ENCODE peak calls at places on chromosomes 7 and 10, in five cellular contexts. M, N, R, W and P are unnamed samples. For H3K27me3, the result is how much of the 10 kb centered on the place peaks cover.

GRCh38 chr7:96075510-96076349 is 246.2 kb downstream of the SLC25A13 start:
- DNase-seq in M (peak), N (peak), R (peak), W (peak), P (peak)

GRCh38 chr10:32171213-32171612 is 115.0 kb upstream of the KIF5B start:
- DNase-seq in M (no peak), N (peak), R (no peak), W (no peak), P (no peak)

GRCh38 chr10:30535677-30536076 is 93.9 kb downstream of the LYZL2 start:
- DNase-seq in M (no peak), N (no peak), R (no peak), W (no peak), P (no peak)

GRCh38 chr7:78924581-78924980 is 528.9 kb downstream of the MAGI2 start:
- DNase-seq in M (no peak), N (no peak), R (peak), W (no peak), P (no peak)

GRCh38 chr10:11242443-11243386 is 225.0 kb downstream of the CELF2 start:
- DNase-seq in M (no peak), N (no peak), R (peak), W (no peak), P (no peak)

GRCh38 chr10:28125701-28126100 is 126.8 kb upstream of the ODAD2 start:
- DNase-seq in M (no peak), N (no peak), R (peak), W (no peak), P (no peak)

GRCh38 chr7:44195901-44196300 is 4.9 kb upstream of the YKT6 start:
- DNase-seq in M (no peak), N (no peak), R (no peak), W (no peak), P (no peak)

GRCh38 chr10:48442090-48442808 is 135.8 kb downstream of the MAPK8 start:
- DNase-seq in M (no peak), N (no peak), R (no peak), W (peak), P (no peak)

GRCh38 chr10:71981024-71981867 is 17.1 kb downstream of the CHST3 start:
- DNase-seq in M (no peak), N (peak), R (peak), W (no peak), P (no peak)

GRCh38 chr7:12713625-12714435 is 26.4 kb downstream of the ARL4A start:
- DNase-seq in M (no peak), N (no peak), R (no peak), W (no peak), P (no peak)

GRCh38 chr7:110693348-110693747 is 397.6 kb upstream of the LRRN3 start:
- DNase-seq in M (no peak), N (no peak), R (no peak), W (no peak), P (no peak)

GRCh38 chr10:69068549-69068948 is 19.4 kb upstream of the SRGN start:
- DNase-seq in M (no peak), N (no peak), R (peak), W (no peak), P (no peak)

GRCh38 chr10:92690211-92691041 is 671 bp downstream of the HHEX start:
- DNase-seq in M (peak), N (no peak), R (peak), W (peak), P (peak)

GRCh38 chr10:101066146-101066889 is 4.5 kb downstream of the KAZALD1 start:
- DNase-seq in M (peak), N (peak), R (peak), W (peak), P (peak)

GRCh38 chr10:14325325-14325955 is 5.3 kb downstream of the FRMD4A start:
- DNase-seq in M (peak), N (peak), R (no peak), W (peak), P (peak)

GRCh38 chr10:16891375-16892313 is 74.4 kb upstream of the RSU1 start:
- DNase-seq in M (peak), N (peak), R (peak), W (peak), P (no peak)

GRCh38 chr10:17643339-17643754 is 604 bp upstream of the STAM start:
- DNase-seq in M (no peak), N (peak), R (peak), W (no peak), P (no peak)

GRCh38 chr10:78258303-78259030 is 224.8 kb downstream of the RPS24 start:
- DNase-seq in M (no peak), N (no peak), R (no peak), W (no peak), P (no peak)

GRCh38 chr7:142301923-142302550 is 44.2 kb upstream of the PRSS58 start:
- DNase-seq in M (no peak), N (no peak), R (peak), W (no peak), P (peak)

GRCh38 chr10:99682752-99683151 is 23.4 kb downstream of the ENTPD7 start:
- DNase-seq in M (no peak), N (no peak), R (peak), W (no peak), P (no peak)

GRCh38 chr7:23012797-23013714 is 874 bp downstream of the HYCC1 start:
- DNase-seq in M (peak), N (peak), R (peak), W (peak), P (peak)

GRCh38 chr7:46281071-46281470 is 360.0 kb upstream of the IGFBP3 start:
- DNase-seq in M (no peak), N (no peak), R (no peak), W (no peak), P (no peak)

GRCh38 chr7:952548-953441 is 1.7 kb downstream of the ADAP1 start:
- DNase-seq in M (peak), N (no peak), R (no peak), W (no peak), P (no peak)

GRCh38 chr10:86373251-86373650 is 6.7 kb upstream of the GRID1 start:
- DNase-seq in M (no peak), N (no peak), R (no peak), W (no peak), P (no peak)

GRCh38 chr7:16492513-16493062 is 27.1 kb upstream of the SOSTDC1 start:
- DNase-seq in M (no peak), N (peak), R (peak), W (peak), P (no peak)

GRCh38 chr10:60140681-60141632 is 234.6 kb upstream of the CCDC6 start:
- DNase-seq in M (no peak), N (peak), R (peak), W (peak), P (no peak)

GRCh38 chr10:105759741-105760140 is 1118.7 kb downstream of the SORCS3 start:
- DNase-seq in M (no peak), N (no peak), R (no peak), W (no peak), P (no peak)

GRCh38 chr10:111551001-111551400 is 474.2 kb downstream of the ADRA2A start:
- DNase-seq in M (no peak), N (no peak), R (no peak), W (no peak), P (no peak)

GRCh38 chr10:59508296-59508695 is 145.9 kb upstream of the FAM13C start:
- DNase-seq in M (no peak), N (no peak), R (peak), W (no peak), P (no peak)

GRCh38 chr10:94133239-94133638 is 139.5 kb downstream of the PLCE1 start:
- DNase-seq in M (no peak), N (no peak), R (peak), W (no peak), P (no peak)

GRCh38 chr10:78513330-78513729 is 479.7 kb downstream of the RPS24 start:
- DNase-seq in M (no peak), N (no peak), R (peak), W (no peak), P (no peak)

GRCh38 chr7:44163591-44163990 is 22.5 kb upstream of the MYL7 start:
- DNase-seq in M (no peak), N (no peak), R (peak), W (no peak), P (no peak)

GRCh38 chr10:74797550-74797949 is 28.9 kb upstream of the KAT6B start:
- DNase-seq in M (no peak), N (no peak), R (no peak), W (no peak), P (no peak)

GRCh38 chr7:45980973-45981372 is 59.9 kb upstream of the IGFBP3 start:
- DNase-seq in M (no peak), N (no peak), R (peak), W (no peak), P (no peak)

GRCh38 chr10:94299417-94299816 is 63.3 kb downstream of the NOC3L start:
- DNase-seq in M (no peak), N (peak), R (peak), W (peak), P (no peak)

GRCh38 chr7:27157717-27158431 is 1.4 kb upstream of the HOXA7 start:
- DNase-seq in M (no peak), N (no peak), R (no peak), W (no peak), P (no peak)
- H3K27ac ChIP-seq in M (no peak), N (no peak), R (no peak), W (no peak), P (no peak)

GRCh38 chr7:129785457-129786178 is 167.1 kb downstream of the UBE2H start:
- DNase-seq in M (no peak), N (no peak), R (no peak), W (no peak), P (no peak)
- H3K27me3 ChIP-seq in M (under half), N (half or more), R (half or more), W (under half), P (half or more)

DNA sequence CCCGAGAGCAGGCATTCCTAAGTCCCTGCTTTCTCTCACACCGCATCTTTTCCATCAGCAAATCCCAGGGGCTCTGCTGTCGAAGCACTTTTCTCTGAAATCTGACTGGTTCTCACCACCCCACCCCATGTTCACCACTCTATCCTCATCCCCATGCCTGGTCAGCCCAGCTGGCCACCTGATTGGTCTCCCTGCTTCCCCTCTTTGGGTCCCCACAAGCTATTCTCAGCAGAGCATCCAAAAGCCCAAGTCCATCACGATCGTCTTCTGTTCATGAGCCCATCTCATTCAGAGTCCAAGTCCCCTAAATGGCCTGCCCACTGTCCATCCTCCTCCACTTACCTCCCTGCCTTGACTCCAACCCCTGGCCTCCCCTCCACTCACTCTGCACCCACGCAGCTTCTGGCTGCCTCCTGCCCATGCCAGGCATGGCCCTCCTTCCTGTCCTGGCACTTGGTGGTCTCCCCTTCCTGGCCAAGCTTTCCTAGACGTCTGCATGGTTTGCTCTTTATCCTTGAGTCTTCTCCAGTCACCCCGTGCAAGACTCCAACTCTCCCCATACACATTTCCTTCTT is 1.6 kb upstream of the PPP2R2D start:
- DNase-seq in M (no peak), N (no peak), R (no peak), W (no peak), P (no peak)
- H3K4me3 ChIP-seq in M (no peak), N (no peak), R (no peak), W (no peak), P (no peak)

DNA sequence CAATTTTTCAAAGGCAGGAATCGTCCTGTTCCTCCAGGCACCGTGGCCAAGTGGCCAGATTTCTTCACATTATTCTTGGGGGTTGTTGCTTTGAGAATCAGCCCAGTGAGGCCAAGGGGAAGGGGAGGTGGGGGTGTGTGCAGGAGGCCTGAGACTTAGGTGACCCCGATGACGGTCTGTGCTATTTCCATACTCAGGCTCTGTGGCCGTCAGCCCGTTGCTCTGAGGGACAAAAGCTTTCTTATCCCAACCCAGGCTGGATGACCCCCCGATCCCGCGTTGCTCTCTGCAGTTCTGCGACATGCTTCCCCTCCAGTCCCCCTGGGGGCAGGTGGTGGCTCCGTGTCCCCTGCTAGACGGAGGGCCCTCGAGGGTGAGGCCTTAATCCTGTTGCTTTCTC is 14.2 kb downstream of the DOCK1 start:
- DNase-seq in M (no peak), N (no peak), R (no peak), W (no peak), P (no peak)
- H3K27ac ChIP-seq in M (no peak), N (no peak), R (no peak), W (no peak), P (no peak)

GRCh38 chr7:54542920-54543539 is 855 bp downstream of the VSTM2A start:
- DNase-seq in M (no peak), N (no peak), R (peak), W (no peak), P (no peak)
- H3K27me3 ChIP-seq in M (under half), N (under half), R (under half), W (under half), P (under half)

GRCh38 chr10:132066812-132067211 is 1.1 kb downstream of the JAKMIP3 start:
- DNase-seq in M (no peak), N (no peak), R (no peak), W (no peak), P (no peak)
- H3K4me3 ChIP-seq in M (no peak), N (no peak), R (no peak), W (no peak), P (no peak)

GRCh38 chr7:98567979-98568378 is 49.1 kb upstream of the NPTX2 start:
- DNase-seq in M (no peak), N (no peak), R (no peak), W (no peak), P (no peak)
- H3K27ac ChIP-seq in M (no peak), N (no peak), R (no peak), W (no peak), P (no peak)

DNA sequence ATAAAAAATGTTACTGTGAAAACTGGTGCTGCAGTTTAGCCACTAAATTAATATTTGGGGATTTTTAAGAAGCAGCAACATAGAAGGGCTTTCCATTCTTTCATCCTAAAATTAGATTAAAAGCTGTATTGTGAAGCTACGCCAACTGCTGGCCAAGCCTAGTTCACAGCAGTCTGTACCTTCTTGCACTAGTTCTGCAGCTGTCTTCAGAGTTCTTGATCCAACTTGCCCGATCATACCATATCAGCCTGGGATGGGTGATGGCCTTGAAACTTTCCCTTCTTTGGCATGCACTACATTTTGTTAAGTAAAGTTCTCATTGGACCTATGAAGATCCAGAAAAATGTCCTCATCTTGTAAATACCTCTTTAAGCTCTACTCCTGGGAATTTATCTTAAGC is 20.3 kb upstream of the PANK1 start:
- DNase-seq in M (no peak), N (no peak), R (no peak), W (no peak), P (no peak)
- H3K27me3 ChIP-seq in M (under half), N (under half), R (under half), W (under half), P (under half)

DNA sequence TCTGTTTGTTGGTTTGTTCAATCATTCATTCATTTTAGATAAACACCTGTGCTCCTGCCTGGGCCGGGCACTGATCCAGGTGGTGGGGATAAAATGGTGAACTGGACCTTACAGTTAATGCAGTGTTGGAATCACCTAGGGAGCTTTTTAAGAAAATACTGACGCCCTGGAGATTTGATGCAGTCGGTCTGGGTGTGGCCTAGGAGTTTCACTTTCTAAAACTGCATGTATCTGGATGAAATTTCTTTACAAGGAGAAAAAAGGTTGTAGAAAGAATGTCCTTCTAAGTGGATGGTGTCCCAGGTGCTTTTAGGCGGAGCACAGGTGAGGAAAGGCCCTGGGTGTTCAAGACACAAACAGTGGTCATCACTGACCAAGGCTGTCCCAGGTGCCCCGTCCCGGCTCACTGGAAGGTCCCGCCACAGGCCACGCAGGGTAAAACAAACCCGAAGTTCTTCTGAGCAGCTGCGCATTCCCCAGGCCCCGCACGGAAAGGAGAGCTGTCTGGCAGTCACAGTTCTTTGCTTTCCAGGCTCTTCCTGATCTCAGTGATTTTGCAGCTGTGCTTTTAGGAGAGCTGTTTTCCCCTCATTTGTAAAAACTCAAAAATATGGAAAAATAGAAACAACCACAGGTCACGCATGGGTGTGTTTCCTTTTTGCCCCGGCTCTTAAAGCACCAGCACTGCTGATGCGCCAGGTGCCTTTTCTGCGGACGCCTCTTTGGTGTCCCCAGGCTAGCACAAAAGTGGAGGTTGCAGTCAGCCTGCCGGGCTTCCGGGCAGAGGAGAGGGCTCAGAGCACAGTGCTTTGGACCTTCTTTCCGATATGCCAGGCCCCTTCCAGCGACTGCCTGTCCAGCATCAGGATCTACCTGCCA is 161.9 kb downstream of the GRK5 start:
- DNase-seq in M (no peak), N (no peak), R (no peak), W (no peak), P (no peak)
- H3K4me3 ChIP-seq in M (no peak), N (no peak), R (no peak), W (no peak), P (no peak)